ENCODE peak calls at places on chromosomes 2 and 18, in eight cellular contexts. Y is tibial artery; L is EL; N is stimulated activated CD4-positive, alpha-beta T cell treated with anti-CD3 and anti-CD28 coated beads, Interleukin-12 subunit alpha, Interleukin-12 subunit beta, amount 100 ng/mL, for 4 hours; M is activated naive CD8-positive, alpha-beta T cell treated with anti-CD3 and anti-CD28 coated beads, Interleukin-2, amount 10 ng/mL, durations not matched to agents 7 days and 5 days; D is HuH-7.5; X is activated CD8-positive, alpha-beta memory T cell treated with anti-CD3 and anti-CD28 coated beads for 24 hours; F is A172. A is an unnamed sample.

GRCh38 chr2:111679202-111679601 is 204.8 kb downstream of the ANAPC1 start:
- DNase-seq in Y (no peak), L (no peak), N (no peak), M (no peak), D (no peak), X (no peak), F (no peak), A (peak)

GRCh38 chr18:54684786-54685185 is 93.7 kb downstream of the DYNAP start:
- DNase-seq in Y (no peak), L (peak), N (no peak), M (no peak), D (no peak), X (no peak), F (peak), A (no peak)

GRCh38 chr2:123453046-123453445 is 572.0 kb upstream of the CNTNAP5 start:
- DNase-seq in Y (no peak), L (no peak), N (no peak), M (no peak), D (no peak), X (no peak), F (no peak), A (no peak)

GRCh38 chr2:99297990-99298389 is 3.0 kb downstream of the LYG1 start:
- DNase-seq in Y (no peak), L (no peak), N (no peak), M (no peak), D (no peak), X (no peak), F (no peak), A (no peak)

GRCh38 chr18:79625924-79626561 is 53.6 kb upstream of the CTDP1 start:
- DNase-seq in Y (no peak), L (no peak), N (no peak), M (no peak), D (no peak), X (no peak), F (no peak), A (no peak)

GRCh38 chr2:130300970-130301348 is 41.7 kb upstream of the IMP4 start:
- DNase-seq in Y (no peak), L (no peak), N (no peak), M (no peak), D (no peak), X (no peak), F (no peak), A (no peak)

GRCh38 chr2:51722311-51722710 is 690.4 kb upstream of the NRXN1 start:
- DNase-seq in Y (no peak), L (peak), N (no peak), M (no peak), D (no peak), X (no peak), F (no peak), A (no peak)

GRCh38 chr2:56372071-56372656 is 188.4 kb downstream of the CCDC85A start:
- DNase-seq in Y (no peak), L (no peak), N (no peak), M (no peak), D (no peak), X (no peak), F (no peak), A (no peak)

A was measured in OCI-M1.